ENCODE peak calls at places on chromosomes 12 and 14, in six cellular contexts. P, M, K, W, B and R are unnamed samples.

GRCh38 chr12:112684742-112685141 is 106.8 kb upstream of the RPH3A start:
- DNase-seq in P (peak), K (no peak), M (no peak), W (no peak), B (no peak), R (peak)

GRCh38 chr12:131604146-131604844 is 106.6 kb upstream of the SFSWAP start:
- DNase-seq in K (no peak), B (no peak), W (no peak), P (no peak), M (no peak), R (no peak)

GRCh38 chr12:104291867-104292524 is 11.5 kb upstream of the EID3 start:
- DNase-seq in K (no peak), W (no peak), M (no peak), P (peak), B (no peak), R (no peak)

GRCh38 chr12:53048033-53048779 is 1.7 kb upstream of the TNS2 start:
- DNase-seq in W (peak), B (peak), M (no peak), P (peak), K (no peak), R (peak)

GRCh38 chr14:93047661-93048060 is 68.1 kb downstream of the ITPK1 start:
- DNase-seq in K (no peak), W (no peak), B (no peak), P (no peak), M (no peak), R (no peak)

GRCh38 chr12:53211476-53212381 is 4.7 kb upstream of the ITGB7 start:
- DNase-seq in P (peak), B (peak), M (no peak), W (peak), K (no peak), R (no peak)

GRCh38 chr14:32104803-32105202 is 27.7 kb downstream of the ARHGAP5 start:
- DNase-seq in M (no peak), B (no peak), K (no peak), P (no peak), W (no peak), R (no peak)

GRCh38 chr12:95248604-95249355 is 31.2 kb downstream of the VEZT start:
- DNase-seq in K (peak), M (no peak), B (no peak), W (peak), P (no peak), R (no peak)

GRCh38 chr14:49945448-49946319 is 52.8 kb downstream of the ARF6 start:
- DNase-seq in M (no peak), K (no peak), P (no peak), W (no peak), B (no peak), R (no peak)

GRCh38 chr12:44876554-44877275 is 600 bp upstream of the NELL2 start:
- DNase-seq in P (peak), W (peak), B (peak), M (no peak), K (no peak), R (no peak)

GRCh38 chr12:38156497-38157245 is 159.9 kb upstream of the ALG10B start:
- DNase-seq in P (no peak), B (no peak), K (no peak), W (no peak), M (no peak), R (no peak)

GRCh38 chr12:11015775-11016430 is 6.5 kb downstream of the TAS2R19 start:
- DNase-seq in K (no peak), B (no peak), M (no peak), P (peak), W (no peak), R (peak)

GRCh38 chr14:68718033-68718725 is 74.7 kb downstream of the ZFP36L1 start:
- DNase-seq in P (peak), M (no peak), K (no peak), W (no peak), B (no peak), R (no peak)

GRCh38 chr12:62537544-62537943 is 70.9 kb downstream of the MON2 start:
- DNase-seq in P (peak), B (no peak), M (no peak), W (no peak), K (peak), R (no peak)

GRCh38 chr12:1744932-1745331 is 54.1 kb downstream of the ADIPOR2 start:
- DNase-seq in K (peak), P (no peak), M (no peak), W (no peak), B (no peak), R (peak)

GRCh38 chr12:26805401-26805971 is 27.5 kb downstream of the ITPR2 start:
- DNase-seq in M (no peak), B (no peak), W (no peak), P (no peak), K (no peak), R (no peak)

GRCh38 chr12:53532524-53533445 is 25.5 kb upstream of the NPFF start:
- DNase-seq in M (no peak), K (no peak), W (no peak), P (no peak), B (no peak), R (no peak)

GRCh38 chr14:75254381-75254821 is 24.2 kb upstream of the FOS start:
- DNase-seq in B (no peak), P (no peak), M (no peak), K (no peak), W (no peak), R (no peak)

GRCh38 chr14:24436355-24437019 is 6.1 kb downstream of the SDR39U1 start:
- DNase-seq in W (peak), M (no peak), B (peak), P (peak), K (peak), R (peak)

GRCh38 chr14:68727315-68728078 is 65.4 kb downstream of the ZFP36L1 start:
- DNase-seq in W (no peak), K (no peak), B (peak), P (no peak), M (no peak), R (no peak)

GRCh38 chr14:57189070-57189469 is 79.6 kb downstream of the EXOC5 start:
- DNase-seq in W (peak), M (no peak), B (peak), K (peak), P (peak), R (peak)

GRCh38 chr14:103679351-103679750 is 35.9 kb downstream of the XRCC3 start:
- DNase-seq in M (peak), B (no peak), K (no peak), W (peak), P (peak), R (peak)

GRCh38 chr14:77086017-77086727 is 11.9 kb upstream of the CIPC start:
- DNase-seq in M (no peak), K (peak), W (no peak), B (no peak), P (peak), R (peak)

GRCh38 chr12:92506460-92506859 is 196.3 kb upstream of the PLEKHG7 start:
- DNase-seq in P (no peak), B (no peak), K (no peak), W (no peak), M (no peak), R (no peak)

GRCh38 chr12:132277961-132278360 is 51.4 kb downstream of the GALNT9 start:
- DNase-seq in P (no peak), M (no peak), K (no peak), W (no peak), B (no peak), R (no peak)

GRCh38 chr14:87014854-87015253 is 978.1 kb downstream of the GALC start:
- DNase-seq in P (peak), B (no peak), W (peak), K (no peak), M (no peak), R (no peak)

GRCh38 chr12:47317182-47317915 is 237.6 kb upstream of the AMIGO2 start:
- DNase-seq in K (no peak), B (no peak), M (no peak), P (no peak), W (no peak), R (no peak)

DNA sequence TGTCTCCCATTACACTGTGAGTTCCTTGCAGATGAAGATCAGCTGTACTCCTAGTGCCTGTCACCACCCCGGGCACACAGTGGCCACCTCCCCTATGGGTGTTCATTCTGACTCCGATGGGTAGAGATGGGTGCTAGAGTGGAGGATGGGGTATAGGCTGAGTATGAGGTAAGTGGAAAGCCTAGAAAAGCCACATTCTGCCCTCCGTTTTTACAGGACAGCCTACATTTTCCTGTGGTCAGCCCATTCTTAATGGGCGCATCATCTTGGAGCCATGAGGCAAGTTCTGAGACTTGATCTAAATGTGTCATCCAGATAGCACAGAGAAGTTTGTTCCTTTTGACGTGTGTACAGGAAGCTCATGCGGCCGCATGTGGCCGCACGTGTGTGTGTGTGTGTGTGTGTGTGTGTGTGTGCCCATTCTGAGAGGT is 166.7 kb upstream of the HIF1A start:
- DNase-seq in M (no peak), W (no peak), P (no peak), K (peak), B (no peak), R (no peak)
- TF ChIP-seq SMC3 in M (no peak), W (no peak), P (no peak), K (no peak), B (no peak), R (no peak)

GRCh38 chr12:115964214-115964613 is 313.3 kb downstream of the MED13L start:
- DNase-seq in M (no peak), P (no peak), B (no peak), K (no peak), W (no peak), R (no peak)

GRCh38 chr12:115966376-115966775 is 311.1 kb downstream of the MED13L start:
- DNase-seq in P (no peak), M (no peak), B (no peak), K (no peak), W (no peak), R (no peak)

GRCh38 chr12:115964626-115965025 is 312.9 kb downstream of the MED13L start:
- DNase-seq in W (no peak), K (no peak), B (no peak), P (no peak), M (no peak), R (no peak)

GRCh38 chr12:115960868-115961802 is 316.4 kb downstream of the MED13L start:
- DNase-seq in B (no peak), M (no peak), P (no peak), W (no peak), K (no peak), R (no peak)

DNA sequence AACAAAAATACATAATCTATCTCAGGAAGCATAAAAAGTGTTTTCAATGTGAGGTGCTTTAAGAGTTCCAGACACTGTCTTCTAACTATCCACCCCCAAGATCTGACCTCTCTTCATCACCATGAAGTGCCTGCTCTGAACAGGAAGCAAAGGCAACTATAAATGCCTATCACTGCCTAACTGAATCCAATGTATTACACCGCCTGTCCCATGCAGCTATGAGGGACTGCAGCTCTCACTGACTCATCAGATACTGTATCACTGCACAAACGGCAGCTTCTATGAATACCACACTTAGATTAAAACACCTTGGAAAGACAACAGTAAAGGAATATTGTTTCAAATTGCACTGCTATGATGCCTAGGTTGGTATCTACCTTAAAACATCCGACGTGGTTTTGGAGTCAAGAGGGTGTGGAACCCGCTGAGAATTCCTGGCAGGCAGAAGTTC is 314.4 kb downstream of the MED13L start:
- DNase-seq in P (no peak), M (no peak), B (no peak), W (no peak), K (peak), R (no peak)
- TF ChIP-seq SMC3 in P (no peak), M (no peak), B (no peak), W (no peak), K (no peak), R (no peak)

GRCh38 chr14:73715707-73716106 is 1.5 kb upstream of the PNMA1 start:
- DNase-seq in W (peak), M (no peak), P (no peak), B (no peak), K (no peak), R (no peak)
- TF ChIP-seq SMC3 in W (no peak), M (no peak), P (no peak), B (no peak), K (no peak), R (no peak)

GRCh38 chr12:6980740-6981139 is 10.0 kb downstream of the EMG1 start:
- DNase-seq in M (no peak), B (no peak), K (no peak), W (no peak), P (no peak), R (peak)
- TF ChIP-seq SMC3 in M (no peak), B (no peak), K (no peak), W (no peak), P (no peak), R (no peak)